ENCODE peak calls at places on chromosomes 2 and 18, in seven cellular contexts. M, S, B, Q, E, H and X are unnamed samples.

GRCh38 chr2:118807668-118808428 is 39.6 kb downstream of the EN1 start:
- DNase-seq in M (peak), E (no peak), Q (no peak), B (no peak), S (no peak), H (peak), X (no peak)

GRCh38 chr2:165018207-165018606 is 62.9 kb upstream of the SLC38A11 start:
- DNase-seq in H (no peak), Q (no peak), B (peak), M (peak), S (no peak), E (no peak), X (no peak)

GRCh38 chr2:71254776-71255175 is 27.9 kb upstream of the PAIP2B start:
- DNase-seq in B (no peak), M (no peak), E (no peak), Q (no peak), H (no peak), S (no peak), X (no peak)

GRCh38 chr2:206276169-206276927 is 1.9 kb downstream of the ZDBF2 start:
- DNase-seq in Q (no peak), S (no peak), M (no peak), H (no peak), E (no peak), B (no peak), X (no peak)

GRCh38 chr2:183215917-183216316 is 91.7 kb downstream of the NUP35 start:
- DNase-seq in E (no peak), Q (no peak), S (no peak), H (no peak), M (no peak), B (no peak), X (no peak)

GRCh38 chr2:144694456-144694855 is 174.5 kb upstream of the ZEB2 start:
- DNase-seq in Q (no peak), E (no peak), B (no peak), M (no peak), S (no peak), H (no peak), X (no peak)

GRCh38 chr2:27264753-27265535 is 2.1 kb upstream of the SLC30A3 start:
- DNase-seq in E (peak), B (peak), Q (no peak), S (peak), H (peak), M (peak), X (no peak)

GRCh38 chr2:186950694-186951093 is 101.7 kb upstream of the ZSWIM2 start:
- DNase-seq in H (no peak), M (no peak), Q (no peak), B (no peak), S (no peak), E (no peak), X (peak)

GRCh38 chr2:102703748-102704147 is 58.1 kb upstream of the TMEM182 start:
- DNase-seq in S (no peak), B (peak), Q (no peak), H (no peak), E (no peak), M (peak), X (no peak)

GRCh38 chr18:13235981-13236380 is 17.4 kb downstream of the LDLRAD4 start:
- DNase-seq in M (no peak), E (no peak), Q (no peak), H (no peak), S (peak), B (no peak), X (no peak)

GRCh38 chr2:127024769-127025356 is 82.1 kb downstream of the BIN1 start:
- DNase-seq in E (peak), Q (no peak), B (peak), M (peak), H (peak), S (no peak), X (no peak)

GRCh38 chr2:198918331-198918730 is 539.4 kb downstream of the SATB2 start:
- DNase-seq in M (no peak), Q (no peak), H (no peak), B (no peak), E (no peak), S (no peak), X (no peak)

GRCh38 chr2:192194866-192195547 is at the start of gene TMEFF2:
- DNase-seq in B (peak), M (peak), Q (peak), E (peak), S (peak), H (peak), X (peak)
- TF ChIP-seq CTCF in B (peak), M (peak), Q (no peak), E (no peak), S (no peak), H (no peak), X (peak)

DNA sequence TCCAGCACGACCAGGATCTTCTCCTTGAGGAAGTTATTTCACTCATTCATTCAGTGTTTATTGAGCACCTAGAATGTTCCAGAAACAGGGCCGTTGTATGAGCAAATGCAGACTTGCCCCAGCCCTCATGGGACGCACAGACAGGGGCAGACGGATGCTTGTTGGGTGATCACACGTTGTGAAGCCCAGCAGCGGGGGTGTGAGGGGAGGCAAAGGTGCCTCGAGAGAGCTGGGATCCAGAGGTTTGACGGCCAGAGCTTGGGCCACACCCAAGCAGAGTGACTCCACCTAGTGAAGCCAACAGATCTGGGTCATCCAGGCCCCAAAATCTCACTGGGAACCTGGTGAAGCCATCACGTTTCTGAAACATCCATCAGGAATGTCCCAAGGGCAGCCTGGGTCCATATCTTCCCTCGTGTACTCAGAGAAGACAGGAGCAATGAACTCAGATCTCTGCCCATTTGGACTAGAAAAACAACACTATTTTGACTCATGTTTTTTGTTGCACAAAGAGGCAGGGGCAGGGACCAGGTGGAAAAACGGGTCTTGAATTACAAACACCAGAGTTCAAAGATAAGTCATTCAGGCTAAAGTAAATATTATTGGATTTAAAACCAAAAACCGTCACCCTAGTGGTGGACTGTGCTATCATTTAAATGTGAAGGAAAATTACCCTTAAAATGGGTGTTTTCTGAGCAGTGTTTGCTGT is 54.9 kb upstream of the RBM44 start:
- DNase-seq in E (no peak), H (no peak), S (no peak), M (peak), Q (no peak), B (no peak), X (no peak)
- TF ChIP-seq CTCF in E (no peak), H (no peak), S (no peak), M (peak), Q (no peak), B (no peak), X (peak)

DNA sequence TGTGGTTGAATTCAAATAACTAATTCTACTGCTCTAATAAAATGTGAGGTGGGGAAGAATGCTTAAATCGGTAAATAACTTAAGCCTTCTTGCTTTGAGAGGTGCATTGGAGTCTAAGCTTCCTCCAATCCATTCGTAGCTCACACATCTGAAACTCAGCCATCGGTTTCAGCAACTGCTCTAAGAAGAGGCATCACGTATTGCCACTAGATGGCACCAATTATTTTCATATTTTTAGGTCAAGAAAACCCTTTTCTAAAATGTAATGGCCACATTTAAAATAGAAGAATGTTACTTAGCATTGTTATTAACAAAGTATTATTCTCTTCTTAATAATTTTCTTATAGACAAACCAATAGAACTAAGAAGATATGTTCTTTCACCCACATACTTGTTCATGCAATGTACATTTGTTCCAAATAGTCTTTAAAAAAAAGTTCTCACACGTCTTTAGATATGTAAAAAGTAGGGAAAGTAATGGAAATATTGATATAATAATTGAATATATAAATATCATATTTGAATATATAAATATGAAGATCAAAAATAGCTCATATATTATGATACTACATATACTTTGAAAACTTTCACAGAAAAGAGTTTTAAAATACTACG is 229.8 kb downstream of the CCDC178 start:
- DNase-seq in Q (no peak), E (no peak), M (peak), S (no peak), H (peak), B (peak), X (no peak)
- TF ChIP-seq CTCF in Q (no peak), E (peak), M (peak), S (peak), H (peak), B (peak), X (peak)

DNA sequence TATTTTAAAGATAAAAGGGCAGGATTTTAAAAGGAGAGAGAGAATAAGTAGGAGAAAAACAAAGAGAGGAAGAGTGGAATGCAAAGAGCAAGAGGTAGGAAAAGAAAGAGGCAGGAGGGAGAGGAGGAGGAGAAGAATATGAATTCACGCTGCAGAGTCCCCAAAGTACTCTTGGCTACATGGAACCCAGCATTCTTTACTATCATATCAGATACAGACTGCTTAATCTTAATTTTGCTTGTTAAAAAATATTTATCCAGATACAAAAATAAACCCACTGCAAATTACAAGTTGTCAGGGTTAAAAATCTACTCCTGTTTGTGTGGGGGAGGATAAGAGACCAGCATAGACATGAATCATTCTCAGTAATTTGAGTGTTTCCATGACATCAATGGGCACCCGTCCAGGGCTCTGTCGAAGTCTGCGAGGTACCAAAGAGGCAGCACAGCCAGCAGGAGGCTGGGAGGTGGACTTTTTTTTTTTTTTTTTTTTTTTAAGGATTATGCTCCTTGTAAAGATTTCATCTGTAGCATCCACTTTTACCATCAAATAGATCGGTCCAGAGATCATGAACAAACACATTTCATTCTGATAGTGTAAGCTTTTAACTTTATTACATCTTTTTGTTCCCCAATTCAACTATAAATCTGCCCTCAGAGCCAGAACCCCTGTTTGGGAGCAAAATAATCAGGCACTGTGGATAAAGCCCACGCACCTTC is 182.2 kb downstream of the TCF4 start:
- DNase-seq in M (peak), H (peak), B (peak), E (no peak), S (peak), Q (no peak), X (no peak)
- TF ChIP-seq CTCF in M (no peak), H (no peak), B (peak), E (no peak), S (peak), Q (no peak), X (peak)

GRCh38 chr2:172674034-172674967 is 61.3 kb upstream of the RAPGEF4 start:
- DNase-seq in Q (no peak), S (peak), B (peak), M (peak), H (peak), E (peak), X (no peak)
- TF ChIP-seq CTCF in Q (no peak), S (peak), B (peak), M (peak), H (peak), E (peak), X (peak)

DNA sequence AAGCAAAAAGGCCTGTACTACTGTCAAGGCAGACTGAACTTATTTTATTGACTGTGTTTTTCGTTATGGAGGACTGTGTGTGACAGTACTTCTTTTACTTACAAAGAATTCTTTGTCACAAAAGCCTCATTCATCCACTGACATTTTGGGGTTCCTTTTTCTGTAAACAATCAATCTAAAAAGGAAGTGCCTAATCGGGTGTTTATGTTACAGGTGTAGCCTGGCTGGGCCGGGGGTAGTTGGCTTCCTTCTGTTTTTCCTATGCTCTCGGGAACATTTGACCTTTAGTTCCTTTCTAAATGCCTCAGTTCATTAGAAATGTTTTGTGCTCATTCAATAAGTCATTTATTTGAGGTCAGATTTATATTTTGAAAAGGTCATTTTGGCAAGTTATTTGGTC is 8.3 kb downstream of the ZCCHC2 start:
- DNase-seq in E (no peak), H (no peak), S (no peak), Q (no peak), M (no peak), B (no peak), X (no peak)
- TF ChIP-seq CTCF in E (no peak), H (no peak), S (no peak), Q (no peak), M (no peak), B (no peak), X (no peak)

DNA sequence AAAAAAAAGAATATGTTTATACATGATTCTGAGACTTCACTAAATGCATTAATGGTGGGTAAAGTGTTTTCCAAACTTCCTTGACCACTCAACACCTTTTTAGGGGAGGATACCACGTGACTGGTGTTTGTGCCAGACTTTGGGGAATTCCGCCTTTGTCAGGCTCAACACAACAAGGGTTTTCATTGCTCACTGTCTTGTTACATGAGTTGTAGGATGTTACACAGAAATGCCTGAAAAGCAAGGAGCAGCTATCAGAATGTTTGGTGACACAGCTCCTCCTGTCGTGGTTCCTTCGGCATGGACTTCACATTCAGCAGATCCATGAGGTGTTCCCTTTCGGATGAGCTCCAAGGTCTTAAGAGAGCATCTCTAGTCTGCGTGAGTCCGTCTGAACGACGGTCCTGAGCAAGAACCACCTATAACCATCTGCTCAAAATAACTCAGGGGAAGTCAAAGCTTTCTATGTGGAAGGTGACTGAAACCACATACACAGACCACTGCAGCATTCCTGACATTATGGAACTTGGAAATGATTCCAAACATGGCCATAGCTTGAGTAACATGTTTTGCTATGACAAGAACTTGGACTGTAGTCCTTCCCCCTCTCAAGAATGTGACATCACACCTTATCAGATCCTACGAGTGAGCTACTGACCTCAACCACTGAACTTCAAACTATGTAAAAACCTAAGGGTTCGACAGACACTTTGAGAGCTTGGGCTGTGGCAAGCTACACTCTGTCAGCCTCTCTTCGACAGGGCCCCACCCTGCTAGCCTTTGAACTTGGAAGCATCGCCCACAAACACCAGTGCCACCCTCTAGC is 57.5 kb downstream of the MCFD2 start:
- DNase-seq in S (no peak), H (no peak), E (peak), M (peak), Q (no peak), B (peak), X (no peak)
- TF ChIP-seq CTCF in S (no peak), H (no peak), E (no peak), M (no peak), Q (no peak), B (no peak), X (no peak)